ENCODE peak calls at places on chromosomes 13 and 19, in six cellular contexts. F is fibroblast of lung; N is NCI-H2107; C is GF-D8; J is amniotic stem cell; L is stimulated activated CD4-positive, alpha-beta T cell treated with anti-CD3 and anti-CD28 coated beads, Interleukin-4, amount 100 ng/mL, for 4 hours. A is an unnamed sample.
A peak's percentile ranks its signal among the peaks of the same experiment; 100 is the strongest.

GRCh38 chr13:70107498-70108271 is at the start of gene ATXN8OS:
- DNase-seq in N (no peak), L (no peak), C (no peak), F (no peak), J (no peak), A (peak; percentile 57)

GRCh38 chr13:31781064-31781463 is 41.7 kb downstream of the RXFP2 start:
- DNase-seq in J (no peak), C (no peak), N (no peak), F (no peak), L (no peak), A (no peak)

GRCh38 chr13:36601186-36601585 is 72.6 kb upstream of the SERTM1 start:
- DNase-seq in C (no peak), L (no peak), J (no peak), F (no peak), N (no peak), A (no peak)

GRCh38 chr13:41060723-41061074 is 610 bp upstream of the WBP4 start:
- DNase-seq in N (peak; percentile 57), C (peak; percentile 69), L (peak; percentile 90), J (peak; percentile 65), F (no peak), A (peak; percentile 94)

GRCh38 chr13:93769607-93770006 is 543.0 kb downstream of the GPC6 start:
- DNase-seq in F (no peak), N (no peak), L (no peak), C (no peak), J (no peak), A (no peak)

GRCh38 chr19:39097299-39097698 is 13.1 kb downstream of the ACP7 start:
- DNase-seq in J (no peak), L (no peak), C (no peak), N (no peak), F (no peak), A (no peak)

GRCh38 chr13:101398920-101399319 is 17.4 kb downstream of the NALCN start:
- DNase-seq in C (no peak), F (peak; percentile 26), L (no peak), J (no peak), N (no peak), A (no peak)

GRCh38 chr13:42047561-42048322 is 706 bp upstream of the DGKH start:
- DNase-seq in J (peak; percentile 42), N (no peak), L (peak; percentile 30), F (peak; percentile 73), C (no peak), A (peak; percentile 75)

GRCh38 chr19:41195675-41196497 is 2.9 kb downstream of the CYP2S1 start:
- DNase-seq in C (no peak), N (no peak), J (no peak), F (peak; percentile 36), L (no peak), A (no peak)

GRCh38 chr19:11699931-11700794 is 38.6 kb downstream of the ZNF823 start:
- DNase-seq in C (no peak), N (no peak), F (peak; percentile 53), J (peak; percentile 15), L (no peak), A (no peak)

GRCh38 chr19:41897820-41898219 is 14.8 kb downstream of the ARHGEF1 start:
- DNase-seq in L (no peak), J (no peak), N (no peak), F (no peak), C (no peak), A (no peak)